ENCODE peak calls at places on chromosomes 16 and 17, in nine cellular contexts. G, K, Z, X, U, R, C, J and P are unnamed samples.

GRCh38 chr17:19369846-19370492 is 7.4 kb upstream of the B9D1 start:
- DNase-seq in G (no peak), J (no peak), C (peak), R (no peak), X (no peak), K (peak), U (no peak), Z (no peak), P (no peak)

GRCh38 chr16:67969286-67970039 is 1.0 kb upstream of the SLC12A4 start:
- DNase-seq in J (no peak), R (no peak), Z (no peak), X (no peak), K (no peak), U (no peak), G (no peak), C (peak), P (no peak)

GRCh38 chr16:10688291-10688690 is 6.4 kb downstream of the TEKT5 start:
- DNase-seq in G (no peak), J (no peak), Z (no peak), K (peak), X (peak), U (no peak), R (no peak), C (no peak), P (no peak)

GRCh38 chr16:57264381-57264780 is 19.3 kb downstream of the ARL2BP start:
- DNase-seq in Z (no peak), X (no peak), G (no peak), C (peak), J (no peak), R (no peak), U (no peak), K (no peak), P (no peak)

GRCh38 chr16:263182-263774 is 12.5 kb downstream of the RGS11 start:
- DNase-seq in C (no peak), K (no peak), X (no peak), J (no peak), G (no peak), U (no peak), R (no peak), Z (no peak), P (no peak)

GRCh38 chr17:57853695-57854094 is 3.9 kb upstream of the MRPS23 start:
- DNase-seq in U (no peak), C (no peak), G (no peak), X (peak), Z (no peak), J (peak), K (peak), R (peak), P (no peak)

GRCh38 chr16:54425681-54426549 is 139.3 kb upstream of the IRX3 start:
- DNase-seq in Z (no peak), K (no peak), X (no peak), C (no peak), R (no peak), J (no peak), U (no peak), G (no peak), P (no peak)

GRCh38 chr16:30041841-30042240 is 10.8 kb upstream of the TLCD3B start:
- DNase-seq in R (no peak), Z (no peak), U (no peak), K (no peak), J (no peak), G (no peak), C (no peak), X (no peak), P (no peak)

GRCh38 chr17:37160940-37161339 is 212.2 kb downstream of the AATF start:
- DNase-seq in K (no peak), Z (no peak), G (peak), X (no peak), R (no peak), U (no peak), C (no peak), J (no peak), P (no peak)

GRCh38 chr16:69093974-69094373 is 11.5 kb upstream of the HAS3 start:
- DNase-seq in J (no peak), U (no peak), R (no peak), Z (no peak), K (no peak), X (no peak), G (no peak), C (no peak), P (no peak)

GRCh38 chr17:6638046-6638908 is 2.2 kb downstream of the KIAA0753 start:
- DNase-seq in G (no peak), J (no peak), R (no peak), Z (no peak), K (no peak), C (no peak), U (no peak), X (no peak), P (no peak)

GRCh38 chr17:77318021-77318420 is 177.3 kb downstream of the SEC14L1 start:
- DNase-seq in K (no peak), R (no peak), C (peak), G (no peak), J (no peak), X (no peak), U (peak), Z (no peak), P (no peak)

GRCh38 chr16:85528528-85529387 is 84.4 kb upstream of the GSE1 start:
- DNase-seq in Z (no peak), G (peak), R (no peak), U (no peak), C (no peak), X (no peak), J (no peak), K (no peak), P (no peak)

GRCh38 chr17:31321481-31321880 is at the start of gene EVI2A:
- DNase-seq in R (peak), C (peak), X (no peak), G (no peak), J (no peak), Z (peak), K (no peak), U (no peak), P (peak)

GRCh38 chr17:77451271-77451893 is 310.6 kb downstream of the SEC14L1 start:
- DNase-seq in U (peak), X (peak), R (peak), Z (no peak), C (peak), J (peak), K (peak), G (no peak), P (no peak)

GRCh38 chr16:85057948-85058347 is 30.4 kb downstream of the KIAA0513 start:
- DNase-seq in K (no peak), U (no peak), G (no peak), C (no peak), J (peak), R (no peak), X (no peak), Z (peak), P (no peak)

GRCh38 chr17:35214631-35215273 is 20.6 kb upstream of the SLC35G3 start:
- DNase-seq in Z (peak), K (no peak), C (no peak), J (no peak), U (no peak), G (no peak), R (no peak), X (no peak), P (no peak)

GRCh38 chr17:5241861-5242671 is 7.4 kb upstream of the SCIMP start:
- DNase-seq in R (no peak), Z (no peak), C (peak), U (no peak), X (peak), K (no peak), G (no peak), J (peak), P (no peak)

GRCh38 chr17:46832945-46833839 is 14.7 kb upstream of the WNT3 start:
- DNase-seq in G (no peak), Z (no peak), C (peak), U (no peak), R (peak), K (peak), J (no peak), X (no peak), P (peak)

GRCh38 chr17:8443756-8444155 is 8.1 kb downstream of the NDEL1 start:
- DNase-seq in R (no peak), K (no peak), U (no peak), G (no peak), J (no peak), X (no peak), Z (no peak), C (no peak), P (no peak)
- TF ChIP-seq POLR2A in R (no peak), K (no peak), U (no peak), G (no peak), J (no peak), X (no peak), Z (no peak), C (no peak), P (no peak)

DNA sequence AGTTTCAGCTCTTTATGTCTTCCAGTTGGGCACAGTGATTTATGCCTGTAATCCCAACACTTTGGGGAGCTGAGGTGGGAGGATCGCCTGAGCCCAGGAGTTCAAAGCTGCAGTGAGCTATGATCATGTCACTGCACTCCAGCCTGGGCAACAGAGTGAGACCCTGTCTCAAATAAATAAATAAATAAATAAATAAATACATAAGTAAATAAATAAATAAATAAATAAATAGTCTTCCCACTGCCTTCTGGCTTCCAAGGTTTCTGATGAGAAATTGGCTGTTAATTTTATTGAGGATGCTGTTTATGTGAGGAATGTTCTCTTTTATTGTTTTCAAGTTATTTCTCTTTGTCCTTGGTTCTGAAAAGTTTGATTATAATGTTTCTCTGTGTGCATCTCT is 1507.6 kb upstream of the GOT2 start:
- DNase-seq in X (no peak), C (no peak), G (no peak), Z (no peak), U (no peak), K (no peak), R (no peak), J (no peak), P (no peak)
- TF ChIP-seq POLR2A in X (no peak), C (no peak), G (no peak), Z (no peak), U (no peak), K (no peak), R (no peak), J (no peak), P (no peak)

GRCh38 chr17:48577946-48578615 is at the start of gene HOXB4:
- DNase-seq in J (peak), R (peak), X (peak), Z (peak), G (no peak), K (no peak), C (peak), U (no peak), P (no peak)
- TF ChIP-seq POLR2A in J (no peak), R (no peak), X (no peak), Z (peak), G (no peak), K (no peak), C (no peak), U (no peak), P (no peak)

GRCh38 chr16:72013888-72014538 is 5.5 kb downstream of the DHODH start:
- DNase-seq in K (no peak), X (no peak), R (peak), C (peak), Z (no peak), J (peak), G (no peak), U (peak), P (no peak)

GRCh38 chr16:72013389-72013788 is 4.8 kb downstream of the DHODH start:
- DNase-seq in J (peak), G (no peak), C (no peak), Z (no peak), K (peak), U (peak), R (no peak), X (no peak), P (no peak)

GRCh38 chr16:72009779-72010178 is 1.2 kb downstream of the DHODH start:
- DNase-seq in C (no peak), X (no peak), K (no peak), R (no peak), J (no peak), Z (no peak), G (no peak), U (no peak), P (no peak)

GRCh38 chr16:72012607-72013006 is 4.1 kb downstream of the DHODH start:
- DNase-seq in R (no peak), C (no peak), G (no peak), Z (no peak), J (no peak), U (no peak), K (no peak), X (no peak), P (no peak)

GRCh38 chr16:72008424-72009216 is at the start of gene DHODH:
- DNase-seq in Z (peak), J (peak), C (peak), X (peak), U (peak), G (peak), K (peak), R (peak), P (peak)
- TF ChIP-seq POLR2A in Z (peak), J (no peak), C (no peak), X (no peak), U (peak), G (peak), K (peak), R (no peak), P (peak)

GRCh38 chr17:27514595-27515413 is 58.6 kb downstream of the KSR1 start:
- DNase-seq in K (no peak), R (no peak), J (no peak), C (no peak), X (no peak), U (no peak), Z (no peak), G (no peak), P (no peak)
- TF ChIP-seq POLR2A in K (no peak), R (no peak), J (no peak), C (no peak), X (no peak), U (no peak), Z (no peak), G (no peak), P (no peak)

GRCh38 chr16:75246504-75247205 is 4.8 kb downstream of the BCAR1 start:
- DNase-seq in X (no peak), U (peak), Z (no peak), G (no peak), R (peak), C (no peak), J (no peak), K (no peak), P (no peak)

GRCh38 chr16:75243667-75244224 is 7.7 kb downstream of the BCAR1 start:
- DNase-seq in X (no peak), K (no peak), Z (no peak), J (no peak), U (peak), G (no peak), R (no peak), C (no peak), P (no peak)

GRCh38 chr16:75244225-75244792 is 7.1 kb downstream of the BCAR1 start:
- DNase-seq in U (peak), J (peak), R (peak), C (no peak), K (peak), G (no peak), X (peak), Z (no peak), P (no peak)

GRCh38 chr16:75247249-75247648 is 4.2 kb downstream of the BCAR1 start:
- DNase-seq in J (no peak), K (no peak), X (no peak), G (no peak), C (no peak), Z (no peak), R (no peak), U (peak), P (no peak)

GRCh38 chr16:75244844-75245758 is 6.3 kb downstream of the BCAR1 start:
- DNase-seq in Z (no peak), C (no peak), K (peak), U (peak), J (peak), X (peak), R (peak), G (peak), P (peak)
- TF ChIP-seq POLR2A in Z (no peak), C (no peak), K (peak), U (no peak), J (no peak), X (no peak), R (no peak), G (peak), P (peak)

GRCh38 chr17:82080048-82080788 is 14.6 kb upstream of the DUS1L start:
- DNase-seq in Z (no peak), X (no peak), J (no peak), K (no peak), C (no peak), U (no peak), R (no peak), G (no peak), P (no peak)

GRCh38 chr17:82081966-82082365 is 16.1 kb downstream of the FASN start:
- DNase-seq in Z (no peak), K (no peak), X (no peak), U (no peak), C (no peak), J (no peak), R (no peak), G (no peak), P (no peak)

GRCh38 chr17:82082456-82082855 is 15.6 kb downstream of the FASN start:
- DNase-seq in K (no peak), Z (no peak), J (no peak), U (no peak), G (no peak), R (no peak), C (no peak), X (no peak), P (no peak)

GRCh38 chr17:82081546-82081945 is 15.9 kb upstream of the DUS1L start:
- DNase-seq in Z (no peak), U (no peak), G (no peak), C (no peak), K (no peak), R (no peak), J (no peak), X (no peak), P (no peak)

DNA sequence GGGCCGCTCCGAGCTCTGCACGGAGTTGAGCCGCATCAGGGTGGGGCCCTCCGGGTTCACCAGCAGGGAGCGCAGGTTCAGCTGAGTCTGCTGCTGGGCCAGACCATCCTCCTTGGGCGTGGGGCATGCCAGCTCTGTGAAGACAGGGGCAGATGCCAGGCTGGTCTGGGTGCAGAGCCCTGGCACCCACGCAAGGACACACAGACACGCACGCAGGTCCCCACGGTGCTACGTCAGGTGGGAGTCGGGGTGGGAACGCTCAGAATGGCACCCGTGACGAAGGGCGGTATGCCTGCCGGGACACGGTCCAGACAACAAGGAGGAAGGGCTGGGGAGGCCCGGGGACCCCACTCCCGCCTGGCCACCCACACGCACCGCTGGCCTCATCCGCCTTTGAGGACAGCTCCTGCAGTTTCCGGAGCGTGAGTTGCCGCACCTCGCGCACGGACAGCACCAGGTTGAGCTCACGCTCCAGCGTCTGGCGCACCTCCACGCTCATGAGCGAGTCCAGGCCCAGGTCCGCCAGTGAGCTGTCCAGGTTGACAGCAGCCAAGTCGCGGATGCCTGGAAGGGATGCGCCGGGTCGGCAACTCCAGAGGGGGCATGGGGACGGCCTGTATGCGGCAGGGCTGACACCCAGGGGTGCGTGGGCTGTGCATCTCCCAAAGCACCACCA is 15.3 kb upstream of the DUS1L start:
- DNase-seq in J (no peak), G (no peak), U (no peak), K (no peak), Z (no peak), X (no peak), R (no peak), C (no peak), P (no peak)
- TF ChIP-seq POLR2A in J (no peak), G (no peak), U (no peak), K (no peak), Z (peak), X (no peak), R (no peak), C (no peak), P (no peak)

GRCh38 chr17:61482467-61482866 is 30.2 kb downstream of the TBX4 start:
- DNase-seq in K (no peak), J (no peak), Z (no peak), R (no peak), C (peak), U (no peak), G (no peak), X (no peak), P (no peak)
- TF ChIP-seq POLR2A in K (no peak), J (no peak), Z (no peak), R (no peak), C (no peak), U (no peak), G (no peak), X (no peak), P (no peak)